ENCODE peak calls at places on chromosome 16, in seven cellular contexts. T is keratinocyte, E is IMR-90, X is GM23248, O is fibroblast of lung, V is DND-41, A is neural progenitor cell. I is an unnamed sample. For H3K27me3 and H3K36me3, the result is how much of the 10 kb centered on the place peaks cover.

GRCh38 chr16:30858829-30859423 is 35.0 kb downstream of the BCL7C start:
- DNase-seq in A (no peak), X (no peak), E (no peak), O (no peak), V (no peak), T (no peak), I (no peak)

GRCh38 chr16:58678716-58679115 is 5.9 kb downstream of the SLC38A7 start:
- DNase-seq in A (no peak), O (peak), T (no peak), X (peak), V (no peak), E (no peak), I (no peak)

GRCh38 chr16:4032768-4033167 is 83.5 kb downstream of the ADCY9 start:
- DNase-seq in E (peak), O (peak), T (no peak), V (no peak), A (no peak), X (peak), I (no peak)

GRCh38 chr16:70685938-70686375 is at the start of gene MTSS2:
- DNase-seq in O (peak), X (peak), A (peak), V (peak), T (no peak), E (peak), I (peak)

GRCh38 chr16:85515319-85515745 is 97.8 kb upstream of the GSE1 start:
- DNase-seq in O (no peak), T (no peak), X (no peak), E (no peak), A (no peak), V (no peak), I (no peak)

GRCh38 chr16:57318240-57318970 is 33.9 kb upstream of the PLLP start:
- DNase-seq in V (no peak), T (no peak), X (no peak), A (peak), O (no peak), E (peak), I (peak)

GRCh38 chr16:11994187-11995119 is 17.9 kb downstream of the SNX29 start:
- DNase-seq in O (no peak), E (peak), A (peak), X (peak), T (no peak), V (no peak), I (no peak)

GRCh38 chr16:60367739-60368138 is 1633.6 kb upstream of the GOT2 start:
- DNase-seq in A (no peak), V (no peak), E (no peak), X (no peak), T (no peak), O (no peak), I (no peak)

GRCh38 chr16:15970202-15970601 is 20.8 kb downstream of the ABCC1 start:
- DNase-seq in T (no peak), V (no peak), O (no peak), E (no peak), A (peak), X (no peak), I (peak)

GRCh38 chr16:81616321-81617020 is 162.6 kb upstream of the PLCG2 start:
- DNase-seq in T (no peak), O (peak), A (peak), X (peak), V (peak), E (peak), I (no peak)

GRCh38 chr16:4263504-4264436 is 9.1 kb downstream of the TFAP4 start:
- DNase-seq in A (peak), V (no peak), E (peak), O (peak), T (no peak), X (peak), I (peak)

GRCh38 chr16:72829846-72830620 is 217.9 kb downstream of the ZFHX3 start:
- DNase-seq in X (peak), E (peak), V (no peak), O (no peak), A (no peak), T (no peak), I (no peak)

GRCh38 chr16:81429045-81429521 is 15.5 kb upstream of the CMIP start:
- DNase-seq in E (peak), A (peak), T (no peak), X (peak), V (no peak), O (peak), I (peak)

GRCh38 chr16:87914812-87915211 is 21.5 kb downstream of the CA5A start:
- DNase-seq in O (no peak), T (no peak), E (no peak), X (no peak), V (no peak), A (no peak), I (no peak)

GRCh38 chr16:1278456-1278855 is 22.6 kb downstream of the TPSD1 start:
- DNase-seq in T (no peak), O (no peak), V (no peak), E (no peak), A (peak), X (no peak), I (no peak)

GRCh38 chr16:1277945-1278282 is 22.0 kb downstream of the TPSD1 start:
- DNase-seq in E (no peak), V (no peak), T (no peak), A (no peak), X (no peak), O (no peak), I (no peak)

GRCh38 chr16:1277016-1277944 is 21.4 kb downstream of the TPSD1 start:
- DNase-seq in O (no peak), E (no peak), X (no peak), V (no peak), A (no peak), T (no peak), I (no peak)

GRCh38 chr16:1275791-1276579 is 20.1 kb downstream of the TPSD1 start:
- DNase-seq in A (no peak), E (no peak), O (no peak), X (no peak), V (no peak), T (no peak), I (no peak)

DNA sequence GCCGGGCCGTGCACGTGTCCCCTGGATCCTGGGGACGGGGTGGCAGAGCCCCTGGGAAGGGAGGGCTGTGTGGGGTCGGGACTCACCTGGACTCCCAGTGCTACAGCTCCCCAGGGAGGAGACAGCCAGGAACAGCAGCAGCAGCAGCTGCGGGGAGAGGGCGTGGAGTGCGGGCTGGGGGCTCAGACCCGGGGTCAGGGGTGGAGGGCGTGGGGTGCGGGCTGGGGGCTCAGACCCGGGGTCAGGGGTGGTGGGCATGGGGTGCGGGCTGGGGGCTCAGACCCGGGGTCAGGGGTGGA is 20.7 kb downstream of the TPSD1 start:
- DNase-seq in O (no peak), V (no peak), E (no peak), T (no peak), A (no peak), X (no peak), I (no peak)
- H3K27me3 ChIP-seq in O (under half), V (under half), E (half or more), T (under half), A (under half), X (under half), I (under half)

GRCh38 chr16:75406943-75407342 is 26.4 kb downstream of the CFDP1 start:
- DNase-seq in O (no peak), A (no peak), V (no peak), X (no peak), E (no peak), T (no peak), I (no peak)
- H3K4me2 ChIP-seq in O (no peak), A (no peak), V (no peak), X (no peak), E (no peak), T (no peak), I (no peak)

DNA sequence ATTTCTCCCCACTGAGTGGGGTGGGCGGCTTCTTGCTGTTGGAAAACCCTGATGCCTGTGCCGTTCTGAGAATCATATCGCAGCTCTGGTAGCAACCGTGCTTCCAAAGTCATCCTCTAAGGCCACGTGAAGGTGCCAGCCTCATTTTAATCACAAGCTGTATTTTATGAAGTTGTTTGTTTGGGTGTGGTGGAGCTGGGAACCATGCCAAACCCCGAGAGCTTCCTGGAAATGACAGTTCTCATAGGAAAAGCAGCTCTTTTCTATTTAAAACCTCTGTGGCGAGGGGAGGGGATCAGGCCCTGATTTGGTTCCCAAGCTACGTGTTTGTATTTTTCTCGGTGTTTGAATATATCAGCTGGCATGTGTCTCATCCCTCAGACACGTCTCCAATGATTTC is 21.7 kb downstream of the KNOP1 start:
- DNase-seq in E (peak), O (peak), V (peak), T (no peak), A (no peak), X (peak), I (no peak)
- H3K36me3 ChIP-seq in E (under half), O (under half), V (half or more), T (under half), A (under half), X (under half), I (under half)

GRCh38 chr16:68087688-68088087 is 2.5 kb downstream of the NFATC3 start:
- DNase-seq in T (no peak), A (no peak), E (no peak), X (no peak), V (no peak), O (no peak), I (no peak)
- H3K27me3 ChIP-seq in T (under half), A (under half), E (under half), X (under half), V (under half), O (under half), I (under half)

DNA sequence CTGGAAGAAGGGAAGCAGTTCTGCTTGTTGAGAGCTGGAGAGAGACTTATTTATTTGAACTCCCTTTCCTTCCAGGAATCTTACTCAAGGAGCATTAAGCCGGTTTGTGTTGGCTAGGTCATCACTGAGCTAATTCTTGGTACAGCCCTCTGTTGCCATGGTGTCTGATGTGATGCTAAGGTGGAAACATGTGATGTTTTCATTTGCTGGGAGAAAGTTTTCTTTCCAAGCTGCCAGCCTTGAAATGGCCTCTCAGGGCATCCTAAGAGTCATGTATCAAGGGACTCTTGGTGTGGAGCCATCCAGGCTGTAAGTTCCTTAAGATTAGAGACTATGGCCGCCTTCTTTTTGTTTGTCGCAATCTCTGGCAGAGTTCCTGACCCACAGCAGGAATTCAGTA is 4.2 kb downstream of the PSKH1 start:
- DNase-seq in E (peak), O (no peak), T (no peak), X (peak), A (no peak), V (no peak), I (no peak)
- H3K4me2 ChIP-seq in E (no peak), O (no peak), T (no peak), X (no peak), A (no peak), V (no peak), I (no peak)

I was measured in GM23338.